ENCODE peak calls at places on chromosomes 12 and 14, in six cellular contexts. B, Z, E, R, L and U are unnamed samples.

GRCh38 chr14:21723431-21724045 is 49.9 kb upstream of the OR4E1 start:
- DNase-seq in B (peak), R (peak), L (peak), E (peak), Z (peak), U (no peak)

GRCh38 chr12:14567311-14568195 is at the start of gene PLBD1:
- DNase-seq in E (peak), B (no peak), Z (peak), R (peak), L (peak), U (peak)

GRCh38 chr14:85428926-85429325 is 101.0 kb upstream of the FLRT2 start:
- DNase-seq in L (no peak), E (no peak), B (no peak), R (no peak), Z (no peak), U (no peak)

GRCh38 chr14:52189330-52189729 is 78.2 kb upstream of the PTGDR start:
- DNase-seq in R (no peak), E (no peak), Z (no peak), L (no peak), B (no peak), U (no peak)

GRCh38 chr12:120404271-120404670 is 33.6 kb upstream of the COX6A1 start:
- DNase-seq in Z (no peak), R (no peak), L (no peak), E (no peak), B (no peak), U (no peak)

GRCh38 chr12:75722714-75723200 is 211.3 kb upstream of the KRR1 start:
- DNase-seq in L (peak), R (peak), Z (peak), B (peak), E (no peak), U (no peak)

GRCh38 chr14:88835661-88836060 is 11.2 kb downstream of the TTC8 start:
- DNase-seq in R (no peak), B (no peak), Z (no peak), E (no peak), L (no peak), U (no peak)

GRCh38 chr12:49231881-49232650 is 32.8 kb upstream of the TUBA1C start:
- DNase-seq in R (peak), Z (no peak), B (no peak), L (no peak), E (no peak), U (no peak)

GRCh38 chr12:96094201-96094600 is 58.8 kb upstream of the LTA4H start:
- DNase-seq in E (no peak), L (peak), R (no peak), B (no peak), Z (no peak), U (no peak)

GRCh38 chr12:123200414-123200813 is 32.5 kb downstream of the MPHOSPH9 start:
- DNase-seq in L (no peak), B (no peak), E (no peak), R (no peak), Z (no peak), U (no peak)

GRCh38 chr14:50425816-50426215 is 29.1 kb upstream of the CDKL1 start:
- DNase-seq in E (no peak), R (no peak), L (peak), B (no peak), Z (no peak), U (no peak)

GRCh38 chr12:114406326-114407033 is 536 bp upstream of the TBX5 start:
- DNase-seq in B (no peak), E (no peak), R (no peak), L (peak), Z (no peak), U (no peak)

GRCh38 chr12:13374783-13375182 is 178.3 kb downstream of the EMP1 start:
- DNase-seq in E (no peak), R (no peak), Z (no peak), L (no peak), B (no peak), U (no peak)

GRCh38 chr14:99653618-99654017 is 8.7 kb downstream of the HHIPL1 start:
- DNase-seq in R (no peak), L (no peak), E (no peak), B (no peak), Z (no peak), U (no peak)

GRCh38 chr12:6336079-6336858 is 5.6 kb downstream of the TNFRSF1A start:
- DNase-seq in Z (peak), B (peak), E (peak), R (peak), L (peak), U (no peak)

GRCh38 chr14:63051966-63052365 is 6.7 kb upstream of the KCNH5 start:
- DNase-seq in B (no peak), E (no peak), Z (no peak), L (no peak), R (no peak), U (no peak)

GRCh38 chr12:91877461-91878230 is 268.0 kb downstream of the BTG1 start:
- DNase-seq in B (peak), E (peak), L (no peak), Z (no peak), R (no peak), U (no peak)

GRCh38 chr14:58085877-58086276 is 66.1 kb downstream of the ARMH4 start:
- DNase-seq in R (no peak), B (no peak), L (no peak), Z (no peak), E (no peak), U (no peak)

GRCh38 chr14:63713058-63713457 is 14.8 kb downstream of the SGPP1 start:
- DNase-seq in B (no peak), L (no peak), Z (no peak), R (no peak), E (no peak), U (no peak)

GRCh38 chr12:96219700-96220206 is 25.6 kb downstream of the ELK3 start:
- DNase-seq in L (peak), Z (no peak), R (peak), E (no peak), B (no peak), U (no peak)

GRCh38 chr12:58190624-58191023 is 249.3 kb downstream of the ATP23 start:
- DNase-seq in L (no peak), Z (no peak), E (no peak), B (no peak), R (no peak), U (no peak)

GRCh38 chr12:114381177-114381576 is 24.8 kb downstream of the TBX5 start:
- DNase-seq in B (no peak), Z (no peak), E (no peak), R (no peak), L (no peak), U (no peak)

GRCh38 chr12:2794261-2794735 is 472 bp upstream of the FKBP4 start:
- DNase-seq in Z (peak), B (no peak), E (peak), R (no peak), L (no peak), U (no peak)

GRCh38 chr12:42617622-42618021 is 28.1 kb upstream of the PRICKLE1 start:
- DNase-seq in E (no peak), R (peak), B (no peak), Z (no peak), L (no peak), U (no peak)

GRCh38 chr14:32507029-32507984 is 178.2 kb downstream of the AKAP6 start:
- DNase-seq in L (peak), Z (no peak), E (no peak), R (peak), B (no peak), U (no peak)

GRCh38 chr14:72855913-72856312 is 38.0 kb downstream of the DPF3 start:
- DNase-seq in R (peak), B (no peak), L (peak), Z (peak), E (no peak), U (no peak)

GRCh38 chr14:89572566-89573398 is 155.7 kb upstream of the FOXN3 start:
- DNase-seq in B (no peak), E (no peak), Z (no peak), L (no peak), R (peak), U (no peak)

GRCh38 chr12:30813741-30814687 is 59.3 kb upstream of the CAPRIN2 start:
- DNase-seq in Z (no peak), E (no peak), L (no peak), R (no peak), B (no peak), U (no peak)

GRCh38 chr12:14766649-14767215 is 36.5 kb downstream of the WBP11 start:
- DNase-seq in R (no peak), Z (no peak), B (no peak), L (no peak), E (no peak), U (no peak)

GRCh38 chr12:53505086-53505485 is 2.2 kb downstream of the NPFF start:
- DNase-seq in B (no peak), Z (no peak), E (no peak), R (peak), L (peak), U (no peak)

GRCh38 chr12:54421175-54421872 is 2.3 kb upstream of the ITGA5 start:
- DNase-seq in L (peak), B (no peak), E (no peak), R (no peak), Z (peak), U (no peak)

GRCh38 chr14:81464253-81465001 is 64.3 kb upstream of the STON2 start:
- DNase-seq in B (peak), E (peak), Z (peak), L (peak), R (peak), U (peak)

GRCh38 chr12:77122236-77122635 is 56.9 kb upstream of the E2F7 start:
- DNase-seq in R (peak), L (peak), E (no peak), Z (no peak), B (no peak), U (no peak)

GRCh38 chr14:87615822-87616679 is 376.9 kb downstream of the GALC start:
- DNase-seq in L (peak), B (no peak), R (peak), E (peak), Z (peak), U (peak)

GRCh38 chr12:113658030-113658655 is 186.5 kb upstream of the LHX5 start:
- DNase-seq in Z (no peak), L (peak), B (no peak), R (no peak), E (no peak), U (no peak)